ENCODE peak calls at places on chromosomes 16 and 17, in four cellular contexts. One of them, this sample, is unnamed.

GRCh38 chr17:48735057-48735341 is 6.4 kb upstream of the HOXB13 start:
- DNase-seq in K562: no peak
- DNase-seq in keratinocyte: no peak
- DNase-seq in IMR-90: no peak
- DNase-seq in this sample: no peak

GRCh38 chr17:73648543-73648820 is 4.2 kb upstream of the SDK2 start:
- DNase-seq in K562: no peak
- DNase-seq in keratinocyte: no peak
- DNase-seq in IMR-90: no peak
- DNase-seq in this sample: no peak

GRCh38 chr16:87201777-87202176 is 115.4 kb downstream of the C16orf95 start:
- DNase-seq in K562: peak; percentile 34
- DNase-seq in keratinocyte: no peak
- DNase-seq in IMR-90: no peak
- DNase-seq in this sample: no peak

GRCh38 chr16:11679250-11679649 is 11.0 kb downstream of the SNN start:
- DNase-seq in K562: no peak
- DNase-seq in keratinocyte: no peak
- DNase-seq in IMR-90: no peak
- DNase-seq in this sample: no peak

GRCh38 chr16:191783-192294 is 11.6 kb downstream of the HBQ1 start:
- DNase-seq in K562: no peak
- DNase-seq in keratinocyte: no peak
- DNase-seq in IMR-90: peak; percentile 33
- DNase-seq in this sample: no peak

GRCh38 chr16:80806957-80807356 is 2.6 kb upstream of the CDYL2 start:
- DNase-seq in K562: no peak
- DNase-seq in keratinocyte: peak; percentile 48
- DNase-seq in IMR-90: peak; percentile 69
- DNase-seq in this sample: peak; percentile 98

GRCh38 chr16:15607700-15608396 is 35.1 kb downstream of the MARF1 start:
- DNase-seq in K562: no peak
- DNase-seq in keratinocyte: no peak
- DNase-seq in IMR-90: peak; percentile 82
- DNase-seq in this sample: no peak

GRCh38 chr17:44112284-44113280 is 10.9 kb downstream of the HDAC5 start:
- DNase-seq in K562: peak; percentile 47
- DNase-seq in keratinocyte: no peak
- DNase-seq in IMR-90: no peak
- DNase-seq in this sample: no peak

GRCh38 chr16:24858219-24859041 is 12.7 kb downstream of the SLC5A11 start:
- DNase-seq in K562: peak; percentile 74
- DNase-seq in keratinocyte: no peak
- DNase-seq in IMR-90: peak; percentile 59
- DNase-seq in this sample: peak; percentile 49

GRCh38 chr16:88013091-88013609 is 61.9 kb downstream of the BANP start:
- DNase-seq in K562: no peak
- DNase-seq in keratinocyte: peak; percentile 21
- DNase-seq in IMR-90: peak; percentile 11
- DNase-seq in this sample: no peak

GRCh38 chr16:3992297-3993051 is 112.0 kb upstream of the CREBBP start:
- DNase-seq in K562: no peak
- DNase-seq in keratinocyte: no peak
- DNase-seq in IMR-90: no peak
- DNase-seq in this sample: peak; percentile 22

GRCh38 chr16:27402964-27403600 is 1.1 kb downstream of the IL21R start:
- DNase-seq in K562: no peak
- DNase-seq in keratinocyte: no peak
- DNase-seq in IMR-90: no peak
- DNase-seq in this sample: no peak

GRCh38 chr16:51853586-51853985 is 693.4 kb downstream of the TOX3 start:
- DNase-seq in K562: no peak
- DNase-seq in keratinocyte: no peak
- DNase-seq in IMR-90: no peak
- DNase-seq in this sample: no peak

GRCh38 chr17:49404371-49404770 is 10.3 kb downstream of the PHB1 start:
- DNase-seq in K562: no peak
- DNase-seq in keratinocyte: no peak
- DNase-seq in IMR-90: no peak
- DNase-seq in this sample: no peak

GRCh38 chr17:16419929-16420271 is 4.5 kb downstream of the TRPV2 start:
- DNase-seq in K562: peak; percentile 28
- DNase-seq in keratinocyte: no peak
- DNase-seq in IMR-90: peak; percentile 86
- DNase-seq in this sample: no peak

GRCh38 chr17:66165537-66166123 is 26.3 kb downstream of the CEP112 start:
- DNase-seq in K562: peak; percentile 59
- DNase-seq in keratinocyte: no peak
- DNase-seq in IMR-90: peak; percentile 75
- DNase-seq in this sample: peak; percentile 72

GRCh38 chr16:85601730-85602401 is 11.3 kb upstream of the GSE1 start:
- DNase-seq in K562: peak; percentile 66
- DNase-seq in keratinocyte: no peak
- DNase-seq in IMR-90: peak; percentile 24
- DNase-seq in this sample: no peak

GRCh38 chr16:53600076-53600475 is 97.1 kb upstream of the AKTIP start:
- DNase-seq in K562: no peak
- DNase-seq in keratinocyte: no peak
- DNase-seq in IMR-90: peak; percentile 20
- DNase-seq in this sample: no peak

GRCh38 chr16:3963203-3963602 is 82.7 kb upstream of the CREBBP start:
- DNase-seq in K562: no peak
- DNase-seq in keratinocyte: no peak
- DNase-seq in IMR-90: no peak
- DNase-seq in this sample: no peak

GRCh38 chr17:53792997-53793396 is 29.7 kb upstream of the KIF2B start:
- DNase-seq in K562: no peak
- DNase-seq in keratinocyte: no peak
- DNase-seq in IMR-90: no peak
- DNase-seq in this sample: no peak

GRCh38 chr16:30658731-30659506 is 688 bp downstream of the FBRS start:
- DNase-seq in K562: peak; percentile 79
- DNase-seq in keratinocyte: peak; percentile 87
- DNase-seq in IMR-90: peak; percentile 97
- DNase-seq in this sample: no peak

GRCh38 chr16:56860226-56861020 is 4.6 kb upstream of the SLC12A3 start:
- DNase-seq in K562: no peak
- DNase-seq in keratinocyte: no peak
- DNase-seq in IMR-90: no peak
- DNase-seq in this sample: no peak

GRCh38 chr17:57604771-57605733 is 140.0 kb downstream of the CCDC182 start:
- DNase-seq in K562: no peak
- DNase-seq in keratinocyte: no peak
- DNase-seq in IMR-90: peak; percentile 55
- DNase-seq in this sample: no peak

GRCh38 chr17:53837131-53837530 is 14.4 kb downstream of the KIF2B start:
- DNase-seq in K562: no peak
- DNase-seq in keratinocyte: no peak
- DNase-seq in IMR-90: no peak
- DNase-seq in this sample: no peak

GRCh38 chr17:3826191-3826590 is 19.9 kb downstream of the NCBP3 start:
- DNase-seq in K562: no peak
- DNase-seq in keratinocyte: no peak
- DNase-seq in IMR-90: peak; percentile 31
- DNase-seq in this sample: no peak

GRCh38 chr16:50151744-50152143 is 1.4 kb upstream of the TENT4B start:
- DNase-seq in K562: no peak
- DNase-seq in keratinocyte: no peak
- DNase-seq in IMR-90: no peak
- DNase-seq in this sample: no peak

GRCh38 chr16:85947511-85948509 is 48.8 kb downstream of the IRF8 start:
- DNase-seq in K562: no peak
- DNase-seq in keratinocyte: no peak
- DNase-seq in IMR-90: no peak
- DNase-seq in this sample: no peak

GRCh38 chr17:77327566-77328463 is 187.0 kb downstream of the SEC14L1 start:
- DNase-seq in K562: no peak
- DNase-seq in keratinocyte: no peak
- DNase-seq in IMR-90: no peak
- DNase-seq in this sample: no peak

GRCh38 chr16:53629607-53630312 is 73.9 kb downstream of the RPGRIP1L start:
- DNase-seq in K562: no peak
- DNase-seq in keratinocyte: no peak
- DNase-seq in IMR-90: no peak
- DNase-seq in this sample: no peak

GRCh38 chr17:60102632-60103047 is 23.9 kb upstream of the HEATR6 start:
- DNase-seq in K562: no peak
- DNase-seq in keratinocyte: peak; percentile 13
- DNase-seq in IMR-90: peak; percentile 79
- DNase-seq in this sample: peak; percentile 53

GRCh38 chr17:798246-798645 is 16.1 kb downstream of the MRM3 start:
- DNase-seq in K562: no peak
- DNase-seq in keratinocyte: no peak
- DNase-seq in IMR-90: no peak
- DNase-seq in this sample: no peak

GRCh38 chr16:9007177-9007794 is 43.6 kb upstream of the USP7 start:
- DNase-seq in K562: peak; percentile 59
- DNase-seq in keratinocyte: no peak
- DNase-seq in IMR-90: peak; percentile 84
- DNase-seq in this sample: no peak

GRCh38 chr17:59811209-59811608 is 81.5 kb downstream of the TUBD1 start:
- DNase-seq in K562: no peak
- DNase-seq in keratinocyte: no peak
- DNase-seq in IMR-90: no peak
- DNase-seq in this sample: no peak

DNA sequence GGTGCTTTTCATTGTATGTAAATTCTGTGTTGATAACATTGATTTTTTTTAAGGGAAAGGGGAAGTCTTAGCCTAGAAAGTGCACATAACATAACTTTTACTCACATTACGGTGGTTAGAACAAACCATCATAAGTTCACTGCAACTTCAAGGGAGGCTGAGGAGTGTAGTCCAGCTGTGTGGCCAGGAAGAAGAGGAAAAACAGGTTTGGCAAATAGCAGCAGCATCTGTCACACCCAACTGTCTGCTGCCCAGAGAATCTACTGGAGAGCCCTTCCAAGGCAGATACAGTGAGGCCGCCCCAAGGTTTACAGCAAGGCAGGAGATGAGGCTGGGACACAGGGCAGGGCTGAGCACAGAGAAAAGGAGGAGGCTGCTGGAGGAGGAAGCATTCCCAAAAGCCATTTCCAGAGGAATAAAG is 60.6 kb downstream of the AIPL1 start:
- DNase-seq in K562: no peak
- DNase-seq in keratinocyte: no peak
- DNase-seq in IMR-90: peak; percentile 13
- DNase-seq in this sample: no peak
- H2AFZ ChIP-seq in K562: no peak overlapping the region
- H2AFZ ChIP-seq in keratinocyte: no peak overlapping the region
- H2AFZ ChIP-seq in IMR-90: no peak overlapping the region
- H2AFZ ChIP-seq in this sample: no peak overlapping the region

GRCh38 chr17:31364012-31364411 is 27.5 kb upstream of the RAB11FIP4 start:
- DNase-seq in K562: no peak
- DNase-seq in keratinocyte: no peak
- DNase-seq in IMR-90: no peak
- DNase-seq in this sample: no peak
- H3K4me3 ChIP-seq in K562: no peak overlapping the region
- H3K4me3 ChIP-seq in keratinocyte: no peak overlapping the region
- H3K4me3 ChIP-seq in IMR-90: no peak overlapping the region
- H3K4me3 ChIP-seq in this sample: no peak overlapping the region

GRCh38 chr16:58118801-58119508 is 10.2 kb downstream of the CFAP20 start:
- DNase-seq in K562: no peak
- DNase-seq in keratinocyte: no peak
- DNase-seq in IMR-90: peak; percentile 35
- DNase-seq in this sample: no peak
- H3K9me1 ChIP-seq in K562: no peaks in the 10 kb centered on the region
- H3K9me1 ChIP-seq in keratinocyte: no peaks in the 10 kb centered on the region
- H3K9me1 ChIP-seq in IMR-90: peaks cover 31% of the 10 kb centered on the region
- H3K9me1 ChIP-seq in this sample: no peaks in the 10 kb centered on the region

GRCh38 chr17:35746956-35747355 is 6.1 kb downstream of the GAS2L2 start:
- DNase-seq in K562: no peak
- DNase-seq in keratinocyte: no peak
- DNase-seq in IMR-90: no peak
- DNase-seq in this sample: no peak

GRCh38 chr17:35748323-35748960 is 4.6 kb downstream of the GAS2L2 start:
- DNase-seq in K562: no peak
- DNase-seq in keratinocyte: no peak
- DNase-seq in IMR-90: no peak
- DNase-seq in this sample: peak; percentile 20

GRCh38 chr17:35748979-35749378 is 4.1 kb downstream of the GAS2L2 start:
- DNase-seq in K562: no peak
- DNase-seq in keratinocyte: no peak
- DNase-seq in IMR-90: no peak
- DNase-seq in this sample: no peak

GRCh38 chr17:35745749-35746320 is 7.2 kb downstream of the GAS2L2 start:
- DNase-seq in K562: no peak
- DNase-seq in keratinocyte: no peak
- DNase-seq in IMR-90: no peak
- DNase-seq in this sample: no peak

DNA sequence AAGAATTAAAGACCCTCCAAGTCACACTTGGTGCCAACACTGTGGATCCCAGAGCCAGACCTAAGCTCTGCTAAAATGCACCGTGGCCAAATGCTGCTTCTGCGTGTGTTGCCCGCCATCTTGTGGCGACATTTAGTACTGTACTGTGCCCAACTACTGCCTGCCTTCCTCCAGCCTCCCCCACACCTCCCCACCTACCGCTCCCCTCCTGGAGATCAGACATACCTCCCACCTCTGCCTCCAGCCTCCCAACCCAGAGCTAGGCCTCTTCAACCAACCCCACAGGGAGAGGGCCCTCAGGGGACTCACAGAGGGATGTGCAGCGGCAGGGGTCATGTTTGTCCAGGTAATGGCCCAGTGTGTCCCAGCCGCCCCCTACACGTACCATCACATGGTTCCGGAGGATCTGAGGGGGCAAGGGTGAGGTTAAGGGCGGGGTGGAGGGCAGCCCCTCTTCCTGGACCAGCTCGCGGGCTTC is 5.5 kb downstream of the GAS2L2 start:
- DNase-seq in K562: peak; percentile 78
- DNase-seq in keratinocyte: no peak
- DNase-seq in IMR-90: peak; percentile 75
- DNase-seq in this sample: peak; percentile 68
- H2AFZ ChIP-seq in K562: no peak overlapping the region
- H2AFZ ChIP-seq in keratinocyte: no peak overlapping the region
- H2AFZ ChIP-seq in IMR-90: peak overlapping the region; percentile 0
- H2AFZ ChIP-seq in this sample: no peak overlapping the region

GRCh38 chr16:10578474-10579316 is 1.7 kb downstream of the EMP2 start:
- DNase-seq in K562: no peak
- DNase-seq in keratinocyte: peak; percentile 49
- DNase-seq in IMR-90: no peak
- DNase-seq in this sample: no peak
- H3K4me3 ChIP-seq in K562: no peak overlapping the region
- H3K4me3 ChIP-seq in keratinocyte: peak overlapping the region; percentile 79
- H3K4me3 ChIP-seq in IMR-90: no peak overlapping the region
- H3K4me3 ChIP-seq in this sample: no peak overlapping the region

This sample was measured in endothelial cell of umbilical vein.